ENCODE peak calls at places on chromosome 19, in four cellular contexts. S is tibial nerve, N is uterus, T is stomach. H is an unnamed sample.

GRCh38 chr19:48397636-48398328 is 4.3 kb downstream of the GRIN2D start:
- DNase-seq in S (no peak), N (no peak), T (no peak), H (no peak)

GRCh38 chr19:4542896-4543351 is 3.1 kb upstream of the LRG1 start:
- DNase-seq in S (no peak), N (no peak), T (no peak), H (no peak)

GRCh38 chr19:45786533-45786894 is 4.2 kb upstream of the DMPK start:
- DNase-seq in S (no peak), N (no peak), T (no peak), H (no peak)

GRCh38 chr19:4730740-4731171 is 7.1 kb upstream of the DPP9 start:
- DNase-seq in S (no peak), N (no peak), T (no peak), H (peak)

GRCh38 chr19:44615529-44616247 is 2.3 kb downstream of the IGSF23 start:
- DNase-seq in S (no peak), N (no peak), T (no peak), H (no peak)

GRCh38 chr19:51158474-51159129 is 16.5 kb downstream of the SIGLEC7 start:
- DNase-seq in S (no peak), N (no peak), T (peak), H (no peak)

GRCh38 chr19:33085570-33086128 is 4.7 kb downstream of the GPATCH1 start:
- DNase-seq in S (no peak), N (no peak), T (no peak), H (no peak)

GRCh38 chr19:51366999-51367564 is 894 bp upstream of the ETFB start:
- DNase-seq in S (no peak), N (no peak), T (peak), H (peak)

GRCh38 chr19:52691215-52691610 is 43.6 kb downstream of the ZNF611 start:
- DNase-seq in S (no peak), N (no peak), T (no peak), H (no peak)

GRCh38 chr19:51547397-51548212 is 16.1 kb upstream of the SIGLEC6 start:
- DNase-seq in S (no peak), N (no peak), T (no peak), H (peak)

GRCh38 chr19:17540174-17540573 is 15.3 kb upstream of the COLGALT1 start:
- DNase-seq in S (no peak), N (no peak), T (no peak), H (no peak)

GRCh38 chr19:13795595-13796300 is 505 bp downstream of the ZSWIM4 start:
- DNase-seq in S (no peak), N (no peak), T (no peak), H (no peak)

GRCh38 chr19:45779231-45780145 is 2.8 kb downstream of the DMPK start:
- DNase-seq in S (peak), N (peak), T (peak), H (peak)

GRCh38 chr19:58562126-58563033 is 4.0 kb upstream of the UBE2M start:
- DNase-seq in S (no peak), N (no peak), T (peak), H (peak)

GRCh38 chr19:58007285-58007684 is 4.7 kb upstream of the ZNF606 start:
- DNase-seq in S (no peak), N (no peak), T (no peak), H (no peak)

GRCh38 chr19:18292810-18293641 is 11.6 kb upstream of the JUND start:
- DNase-seq in S (peak), N (peak), T (peak), H (peak)

GRCh38 chr19:10363789-10364281 is 16.5 kb downstream of the TYK2 start:
- DNase-seq in S (no peak), N (no peak), T (no peak), H (no peak)

GRCh38 chr19:38869836-38870607 is 8.1 kb downstream of the RINL start:
- DNase-seq in S (peak), N (peak), T (peak), H (peak)

GRCh38 chr19:18629166-18630088 is 7.4 kb upstream of the KLHL26 start:
- DNase-seq in S (peak), N (peak), T (no peak), H (no peak)

GRCh38 chr19:47190167-47190727 is 40.8 kb downstream of the BBC3 start:
- DNase-seq in S (no peak), N (peak), T (peak), H (peak)

GRCh38 chr19:39401549-39402416 is 4.9 kb upstream of the ZFP36 start:
- DNase-seq in S (no peak), N (peak), T (peak), H (peak)

GRCh38 chr19:2345076-2345475 is 15.0 kb upstream of the TMPRSS9 start:
- DNase-seq in S (no peak), N (no peak), T (no peak), H (no peak)

GRCh38 chr19:17125728-17126677 is 50.4 kb downstream of the MYO9B start:
- DNase-seq in S (no peak), N (no peak), T (peak), H (peak)

GRCh38 chr19:47670736-47671135 is 42.5 kb upstream of the EHD2 start:
- DNase-seq in S (no peak), N (no peak), T (no peak), H (no peak)

GRCh38 chr19:11106477-11106876 is 17.2 kb downstream of the LDLR start:
- DNase-seq in S (no peak), N (no peak), T (no peak), H (peak)

GRCh38 chr19:4602173-4602788 is 37.0 kb upstream of the TNFAIP8L1 start:
- DNase-seq in S (no peak), N (no peak), T (no peak), H (no peak)

GRCh38 chr19:807627-808175 is 10.4 kb downstream of the PTBP1 start:
- DNase-seq in S (no peak), N (no peak), T (no peak), H (no peak)

GRCh38 chr19:1672038-1672768 is 19.8 kb upstream of the TCF3 start:
- DNase-seq in S (no peak), N (no peak), T (no peak), H (peak)

GRCh38 chr19:21851596-21852345 is 15.8 kb upstream of the ZNF43 start:
- DNase-seq in S (peak), N (peak), T (peak), H (peak)

GRCh38 chr19:42601811-42602443 is 7.2 kb upstream of the CEACAM8 start:
- DNase-seq in S (no peak), N (no peak), T (no peak), H (no peak)

GRCh38 chr19:17205237-17206140 is 9.7 kb upstream of the USE1 start:
- DNase-seq in S (peak), N (peak), T (peak), H (peak)

GRCh38 chr19:40365613-40366401 is 17.3 kb downstream of the PLD3 start:
- DNase-seq in S (peak), N (peak), T (peak), H (peak)

GRCh38 chr19:928471-929259 is 2.8 kb downstream of the ARID3A start:
- DNase-seq in S (no peak), N (no peak), T (no peak), H (no peak)

GRCh38 chr19:47492137-47492533 is 8.1 kb upstream of the KPTN start:
- DNase-seq in S (no peak), N (no peak), T (no peak), H (no peak)

GRCh38 chr19:34224996-34225658 is 29.2 kb upstream of the GARRE1 start:
- DNase-seq in S (no peak), N (no peak), T (no peak), H (no peak)
- TF ChIP-seq CTCF in S (no peak), N (no peak), T (no peak), H (no peak)

GRCh38 chr19:3397266-3398022 is 31.1 kb downstream of the NFIC start:
- DNase-seq in S (peak), N (no peak), T (peak), H (no peak)
- TF ChIP-seq POLR2A in S (no peak), N (no peak), T (no peak), H (no peak)

GRCh38 chr19:49469828-49470614 is 4.0 kb upstream of the FLT3LG start:
- DNase-seq in S (no peak), N (no peak), T (peak), H (peak)

GRCh38 chr19:49470615-49470978 is 3.4 kb upstream of the FLT3LG start:
- DNase-seq in S (no peak), N (no peak), T (no peak), H (no peak)

GRCh38 chr19:49468199-49468598 is 5.8 kb upstream of the FLT3LG start:
- DNase-seq in S (no peak), N (no peak), T (no peak), H (no peak)

GRCh38 chr19:49465371-49465770 is 8.6 kb upstream of the FLT3LG start:
- DNase-seq in S (no peak), N (no peak), T (no peak), H (no peak)

DNA sequence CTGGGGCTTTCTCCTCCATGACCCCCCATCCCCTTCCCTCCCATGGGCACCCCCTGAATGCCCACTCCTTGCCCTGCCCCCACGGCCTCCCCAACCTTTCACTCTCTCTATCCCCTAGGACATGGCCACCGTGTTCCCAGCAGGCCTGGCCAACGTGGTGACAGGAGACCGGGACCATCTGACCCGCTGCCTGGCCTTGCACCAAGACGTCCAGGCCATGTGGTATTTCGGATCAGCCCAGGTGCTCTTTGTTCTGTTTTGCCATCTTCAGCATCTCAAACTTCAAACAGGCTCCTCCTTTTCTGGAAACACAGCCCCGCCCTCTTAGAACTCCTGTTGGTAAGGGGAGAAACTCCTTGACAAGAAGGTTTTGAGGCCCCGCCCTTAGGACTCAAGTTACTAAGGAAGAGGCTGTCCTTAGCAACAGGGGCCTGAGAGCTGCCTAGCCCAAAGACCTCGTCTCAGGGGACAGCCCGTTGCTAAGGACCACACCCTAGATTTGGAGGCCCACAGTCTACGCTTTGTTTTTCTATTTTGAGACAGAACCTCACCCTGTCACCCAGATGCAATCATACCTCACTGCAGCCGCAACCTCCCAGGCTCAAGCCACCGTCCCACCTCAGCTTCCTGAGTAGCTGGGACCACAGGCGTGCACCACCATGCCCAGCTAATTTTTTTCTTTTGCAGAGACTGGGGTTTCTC is 5.1 kb upstream of the FLT3LG start:
- DNase-seq in S (peak), N (peak), T (peak), H (peak)
- H3K4me3 ChIP-seq in S (no peak), N (no peak), T (no peak), H (no peak)

GRCh38 chr19:5966941-5967340 is 11.0 kb downstream of the RANBP3 start:
- DNase-seq in S (no peak), N (no peak), T (no peak), H (no peak)

GRCh38 chr19:5966215-5966614 is 11.7 kb downstream of the RANBP3 start:
- DNase-seq in S (no peak), N (peak), T (no peak), H (no peak)

GRCh38 chr19:5967994-5968430 is 9.9 kb downstream of the RANBP3 start:
- DNase-seq in S (peak), N (peak), T (peak), H (peak)

GRCh38 chr19:5968431-5969373 is 9.2 kb downstream of the RANBP3 start:
- DNase-seq in S (no peak), N (no peak), T (no peak), H (no peak)

GRCh38 chr19:5967571-5967970 is 10.4 kb downstream of the RANBP3 start:
- DNase-seq in S (no peak), N (no peak), T (no peak), H (no peak)
- TF ChIP-seq CTCF in S (no peak), N (no peak), T (no peak), H (no peak)

DNA sequence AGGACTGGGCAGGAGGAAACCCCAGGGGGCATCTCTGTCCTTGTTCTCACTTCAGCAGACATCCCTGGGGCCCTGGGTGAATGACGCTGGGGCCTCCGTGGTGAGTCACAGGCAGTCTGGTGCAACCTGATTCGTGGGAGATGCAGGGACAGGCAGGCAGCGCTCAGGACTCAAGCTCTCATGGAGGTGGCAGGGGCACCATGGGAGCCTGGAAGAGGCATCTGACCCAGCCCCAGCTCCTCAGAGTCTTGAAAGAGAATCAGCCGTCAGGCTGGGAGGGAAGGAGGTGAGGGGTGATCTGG is 14.0 kb upstream of the PTOV1 start:
- DNase-seq in S (no peak), N (no peak), T (no peak), H (no peak)
- TF ChIP-seq POLR2A in S (no peak), N (no peak), T (no peak), H (no peak)

GRCh38 chr19:55549500-55550320 is 4.4 kb upstream of the SBK3 start:
- DNase-seq in S (no peak), N (no peak), T (peak), H (no peak)
- H3K4me3 ChIP-seq in S (peak), N (no peak), T (no peak), H (no peak)

GRCh38 chr19:54162884-54163283 is 3.4 kb upstream of the LENG1 start:
- DNase-seq in S (no peak), N (no peak), T (no peak), H (no peak)

GRCh38 chr19:54160948-54161347 is 1.4 kb upstream of the LENG1 start:
- DNase-seq in S (no peak), N (no peak), T (no peak), H (no peak)

GRCh38 chr19:54164369-54165068 is 5.0 kb upstream of the LENG1 start:
- DNase-seq in S (no peak), N (peak), T (peak), H (peak)

GRCh38 chr19:54160182-54160811 is 776 bp upstream of the LENG1 start:
- DNase-seq in S (no peak), N (no peak), T (no peak), H (no peak)

DNA sequence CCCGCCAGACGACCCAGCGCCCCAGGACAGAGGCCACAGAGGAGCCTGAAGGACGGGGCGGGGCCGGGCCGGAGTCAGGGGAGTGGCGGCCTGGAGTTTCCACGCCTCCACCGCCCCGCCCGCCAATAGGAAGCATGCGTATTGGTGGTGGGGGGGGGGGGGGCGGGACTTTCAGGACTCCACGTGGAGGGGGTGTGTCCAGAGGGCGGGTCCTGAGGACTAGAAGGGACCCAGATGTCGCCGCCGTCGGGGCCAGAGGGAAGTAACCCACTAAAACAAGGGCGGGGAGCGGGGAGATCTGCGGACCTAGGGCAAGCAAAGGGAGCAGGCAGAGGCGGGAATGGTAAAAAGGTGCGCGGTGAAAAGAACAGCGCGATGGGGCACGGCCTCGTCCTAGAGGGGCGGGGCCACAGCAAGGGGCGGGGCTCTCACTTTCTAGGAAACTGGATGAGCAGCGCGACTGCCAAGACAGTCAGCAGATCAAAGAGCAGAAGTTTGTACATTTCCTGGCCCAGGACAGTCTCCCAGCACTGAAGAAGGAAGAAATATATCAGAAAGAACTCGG is 2.8 kb upstream of the LENG1 start:
- DNase-seq in S (peak), N (peak), T (peak), H (peak)
- TF ChIP-seq CTCF in S (no peak), N (no peak), T (no peak), H (no peak)

GRCh38 chr19:35628565-35629331 is at the start of gene RBM42:
- DNase-seq in S (peak), N (peak), T (peak), H (peak)
- TF ChIP-seq POLR2A in S (peak), N (peak), T (peak), H (peak)

GRCh38 chr19:7933411-7933810 is 7.5 kb upstream of the CTXN1 start:
- DNase-seq in S (no peak), N (no peak), T (no peak), H (no peak)
- H3K4me3 ChIP-seq in S (no peak), N (no peak), T (no peak), H (no peak)

H was measured in Peyer's patch.